ENCODE peak calls at places on chromosomes 4 and X, in nine cellular contexts. Y, S, H, E, R, G, A, Q and I are unnamed samples.
A peak's percentile ranks its signal among the peaks of the same experiment; 100 is the strongest.

GRCh38 chr4:147288512-147288911 is 192.4 kb upstream of the EDNRA start:
- DNase-seq in G (no peak), A (peak; percentile 14), S (no peak), Q (peak; percentile 52), H (no peak), R (no peak), E (no peak), Y (no peak), I (no peak)

GRCh38 chr4:58760737-58761136 is 1650.6 kb upstream of the IGFBP7 start:
- DNase-seq in G (no peak), S (no peak), E (no peak), H (no peak), Q (no peak), R (no peak), Y (no peak), A (no peak), I (no peak)

GRCh38 chrX:149949743-149950436 is 11.6 kb upstream of the EOLA2 start:
- DNase-seq in Y (no peak), H (no peak), Q (no peak), A (no peak), G (no peak), E (no peak), R (peak; percentile 11), S (no peak), I (no peak)

GRCh38 chr4:155085843-155086530 is 122.4 kb upstream of the NPY2R start:
- DNase-seq in Y (no peak), S (no peak), G (peak; percentile 75), R (no peak), H (no peak), Q (peak; percentile 64), E (no peak), A (peak; percentile 77), I (no peak)

GRCh38 chr4:86531440-86531839 is 62.7 kb upstream of the PTPN13 start:
- DNase-seq in Y (no peak), A (no peak), E (no peak), S (no peak), Q (no peak), H (no peak), R (no peak), G (no peak), I (no peak)

GRCh38 chr4:24104173-24104572 is 214.3 kb upstream of the PPARGC1A start:
- DNase-seq in E (no peak), A (peak; percentile 16), Y (no peak), Q (peak; percentile 73), R (no peak), S (no peak), G (peak; percentile 47), H (no peak), I (no peak)

GRCh38 chr4:60133414-60133813 is 1066.7 kb upstream of the ADGRL3 start:
- DNase-seq in R (no peak), A (no peak), Q (peak; percentile 0), S (no peak), Y (no peak), H (no peak), G (peak; percentile 46), E (no peak), I (no peak)

GRCh38 chr4:77481856-77482255 is 123.8 kb upstream of the CXCL13 start:
- DNase-seq in G (no peak), Q (peak; percentile 40), E (no peak), H (no peak), Y (no peak), R (peak; percentile 15), A (peak; percentile 19), S (no peak), I (no peak)

GRCh38 chr4:13989496-13989895 is 362.0 kb upstream of the BOD1L1 start:
- DNase-seq in R (peak; percentile 66), Q (peak; percentile 54), S (no peak), Y (no peak), E (no peak), A (no peak), H (no peak), G (no peak), I (no peak)

GRCh38 chrX:39491548-39492297 is 606.0 kb downstream of the BCOR start:
- DNase-seq in E (peak; percentile 38), G (no peak), H (peak; percentile 37), Y (no peak), S (peak; percentile 56), Q (no peak), A (no peak), R (no peak), I (peak; percentile 63)

GRCh38 chrX:135170877-135171519 is at the start of gene CT55:
- DNase-seq in S (no peak), Y (no peak), H (no peak), G (no peak), Q (no peak), R (no peak), A (no peak), E (no peak), I (no peak)

GRCh38 chr4:28267166-28267565 is 1406.5 kb downstream of the STIM2 start:
- DNase-seq in E (no peak), A (no peak), Q (no peak), Y (no peak), G (no peak), R (no peak), H (no peak), S (no peak), I (no peak)

GRCh38 chr4:28269426-28269825 is 1408.8 kb downstream of the STIM2 start:
- DNase-seq in E (no peak), A (peak; percentile 53), G (no peak), H (no peak), S (no peak), Y (no peak), Q (no peak), R (peak; percentile 22), I (no peak)
- H3K4me3 ChIP-seq in E (no peak overlapping the region), A (no peak overlapping the region), G (no peak overlapping the region), H (no peak overlapping the region), S (no peak overlapping the region), Y (no peak overlapping the region), Q (no peak overlapping the region), R (no peak overlapping the region), I (no peak overlapping the region)

GRCh38 chr4:48127882-48128394 is 6.1 kb downstream of the TXK start:
- DNase-seq in R (peak; percentile 98), Q (peak; percentile 94), S (peak; percentile 76), E (peak; percentile 51), G (peak; percentile 98), Y (no peak), A (peak; percentile 97), H (peak; percentile 70), I (no peak)

GRCh38 chr4:48124870-48125269 is 9.2 kb downstream of the TXK start:
- DNase-seq in E (no peak), Q (no peak), Y (no peak), H (no peak), S (no peak), A (no peak), R (no peak), G (no peak), I (no peak)

GRCh38 chr4:48126621-48127020 is 7.4 kb downstream of the TXK start:
- DNase-seq in H (no peak), G (no peak), A (no peak), S (no peak), E (no peak), Q (no peak), R (no peak), Y (no peak), I (no peak)

GRCh38 chr4:48129307-48130014 is 4.6 kb downstream of the TXK start:
- DNase-seq in S (peak; percentile 60), Q (peak; percentile 29), E (peak; percentile 58), Y (peak; percentile 42), H (peak; percentile 31), A (peak; percentile 7), R (no peak), G (no peak), I (no peak)

DNA sequence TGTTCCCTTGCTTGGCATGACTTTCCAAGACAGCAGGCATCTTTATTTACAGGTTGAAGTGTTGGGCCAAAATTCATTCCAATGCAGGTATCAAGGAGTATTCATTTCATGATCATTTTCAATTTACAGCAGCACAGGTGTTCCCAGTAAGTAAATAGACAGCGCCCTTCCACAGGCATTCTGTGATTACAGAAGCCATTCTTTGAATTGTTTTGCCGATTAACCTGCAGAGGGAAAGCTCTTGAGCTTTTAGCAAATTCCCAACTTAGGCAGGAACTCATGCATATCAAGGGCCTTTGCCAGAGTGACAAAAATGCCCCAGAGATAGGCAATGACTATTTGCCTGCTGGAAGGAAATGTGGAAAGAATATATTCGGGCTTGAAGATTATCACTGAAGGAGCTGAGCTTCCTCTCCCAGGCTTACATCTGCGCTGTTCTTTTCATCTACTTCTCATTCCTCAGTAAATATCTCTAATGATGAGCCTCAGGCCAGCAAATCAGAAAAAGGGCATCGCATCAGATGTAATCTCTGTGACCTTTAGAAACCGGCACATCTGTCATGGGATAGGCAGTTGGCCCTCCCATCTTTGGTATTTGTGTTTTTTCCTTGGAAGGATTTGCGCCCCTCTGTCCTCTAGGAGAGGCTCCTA is 6.7 kb downstream of the TXK start:
- DNase-seq in S (no peak), A (peak; percentile 9), H (no peak), Y (no peak), Q (peak; percentile 6), G (no peak), E (no peak), R (no peak), I (no peak)
- H3K4me3 ChIP-seq in S (peak overlapping the region; percentile 18), A (no peak overlapping the region), H (no peak overlapping the region), Y (no peak overlapping the region), Q (no peak overlapping the region), G (no peak overlapping the region), E (no peak overlapping the region), R (no peak overlapping the region), I (no peak overlapping the region)

DNA sequence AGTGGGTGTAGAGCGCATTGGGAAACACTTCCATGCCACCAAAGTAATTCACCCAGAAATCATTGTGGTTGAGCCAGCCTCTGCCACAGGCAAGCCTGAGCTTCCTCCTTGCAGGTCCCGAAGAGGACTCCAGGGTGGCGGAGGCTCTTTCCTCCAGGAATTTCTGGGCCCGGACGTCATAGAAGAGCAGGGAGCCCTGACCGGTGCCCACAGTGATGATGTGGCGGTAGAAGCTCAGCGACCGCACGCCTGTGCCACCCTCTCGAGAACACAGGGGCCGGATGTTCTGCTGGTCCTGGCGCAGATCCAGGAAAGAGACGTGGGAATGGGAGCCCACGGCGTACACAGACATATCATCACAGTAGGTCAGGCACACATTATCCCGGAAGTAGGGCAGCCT is 1.3 kb downstream of the DCAF12L1 start:
- DNase-seq in H (no peak), S (no peak), G (no peak), Q (no peak), A (no peak), Y (no peak), E (no peak), R (no peak), I (no peak)
- H3K4me3 ChIP-seq in H (no peak overlapping the region), S (no peak overlapping the region), G (no peak overlapping the region), Q (no peak overlapping the region), A (no peak overlapping the region), Y (no peak overlapping the region), E (no peak overlapping the region), R (no peak overlapping the region), I (no peak overlapping the region)

DNA sequence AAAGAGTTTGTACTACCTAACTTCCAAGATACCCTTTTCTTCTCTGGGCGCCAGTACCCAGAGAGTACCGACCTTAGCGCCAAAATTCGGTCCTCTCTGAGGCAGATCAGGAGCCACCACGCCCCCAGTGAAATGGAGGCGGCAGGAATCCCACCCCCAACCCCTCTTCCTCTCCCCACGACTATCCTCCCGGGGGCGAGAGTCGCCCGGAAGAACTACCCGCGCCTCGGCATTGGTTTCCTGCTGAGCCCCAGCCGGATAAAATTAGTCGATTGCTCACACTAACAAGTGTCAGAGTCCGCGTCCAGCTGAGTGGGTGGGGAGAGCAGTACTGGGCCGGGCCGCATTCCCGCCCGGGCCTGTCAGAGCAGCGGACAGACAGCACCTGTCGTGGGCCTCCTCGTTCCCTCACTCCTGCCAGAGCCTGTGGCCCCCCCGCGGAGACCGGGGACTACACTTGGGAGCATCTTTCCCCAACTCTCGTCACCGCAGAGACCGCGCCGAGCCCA is 78.7 kb downstream of the RLIM start:
- DNase-seq in H (peak; percentile 80), R (peak; percentile 59), Q (peak; percentile 64), S (peak; percentile 59), E (peak; percentile 80), A (peak; percentile 67), Y (peak; percentile 84), G (peak; percentile 48), I (no peak)
- H3K4me3 ChIP-seq in H (peak overlapping the region; percentile 47), R (peak overlapping the region; percentile 57), Q (peak overlapping the region; percentile 28), S (peak overlapping the region; percentile 65), E (no peak overlapping the region), A (peak overlapping the region; percentile 57), Y (peak overlapping the region; percentile 37), G (peak overlapping the region; percentile 39), I (peak overlapping the region; percentile 45)